ENCODE peak calls at places on chromosomes 7 and 10, in four cellular contexts. P is cardiac muscle cell, I is dorsolateral prefrontal cortex, E is fibroblast of mammary gland. O is an unnamed sample.

GRCh38 chr10:94137747-94138146 is 144.0 kb downstream of the PLCE1 start:
- DNase-seq in P (no peak), I (no peak), E (peak), O (peak)

GRCh38 chr10:126749030-126749655 is 78.7 kb upstream of the C10orf90 start:
- DNase-seq in P (peak), I (peak), E (peak), O (peak)

GRCh38 chr7:81608748-81609382 is 161.0 kb downstream of the HGF start:
- DNase-seq in P (no peak), I (no peak), E (peak), O (peak)

GRCh38 chr7:43302773-43303172 is 190.3 kb downstream of the HECW1 start:
- DNase-seq in P (no peak), I (no peak), E (no peak), O (no peak)

GRCh38 chr10:129788211-129788610 is 175.9 kb downstream of the EBF3 start:
- DNase-seq in P (no peak), I (no peak), E (no peak), O (no peak)

GRCh38 chr7:45921699-45922519 is 837 bp upstream of the IGFBP3 start:
- DNase-seq in P (peak), I (no peak), E (peak), O (peak)

GRCh38 chr10:21078410-21079329 is 181.6 kb upstream of the NEBL start:
- DNase-seq in P (peak), I (peak), E (peak), O (peak)

GRCh38 chr10:73168486-73168844 is 546 bp downstream of the FAM149B1 start:
- DNase-seq in P (no peak), I (no peak), E (no peak), O (peak)

GRCh38 chr7:75729851-75730274 is 8.9 kb downstream of the HIP1 start:
- DNase-seq in P (no peak), I (no peak), E (no peak), O (no peak)

GRCh38 chr10:78428579-78428978 is 394.9 kb downstream of the RPS24 start:
- DNase-seq in P (no peak), I (no peak), E (no peak), O (no peak)

GRCh38 chr10:74967850-74968620 is 141.6 kb downstream of the KAT6B start:
- DNase-seq in P (no peak), I (no peak), E (no peak), O (peak)

GRCh38 chr10:74969530-74969929 is 141.9 kb upstream of the SAMD8 start:
- DNase-seq in P (no peak), I (no peak), E (no peak), O (no peak)

GRCh38 chr10:74973993-74974392 is 137.5 kb upstream of the SAMD8 start:
- DNase-seq in P (no peak), I (no peak), E (no peak), O (no peak)

GRCh38 chr10:74968621-74969019 is 142.2 kb downstream of the KAT6B start:
- DNase-seq in P (no peak), I (no peak), E (no peak), O (no peak)

GRCh38 chr10:74969093-74969492 is 142.4 kb upstream of the SAMD8 start:
- DNase-seq in P (no peak), I (no peak), E (no peak), O (no peak)
- H3K4me3 ChIP-seq in P (no peak), I (no peak), E (no peak), O (no peak)

GRCh38 chr7:91323759-91324158 is 59.5 kb downstream of the FZD1 start:
- DNase-seq in P (no peak), I (no peak), E (no peak), O (no peak)

GRCh38 chr7:91324663-91325062 is 60.4 kb downstream of the FZD1 start:
- DNase-seq in P (no peak), I (no peak), E (no peak), O (no peak)

GRCh38 chr7:91325731-91326130 is 61.5 kb downstream of the FZD1 start:
- DNase-seq in P (no peak), I (no peak), E (peak), O (no peak)

GRCh38 chr7:91327341-91327740 is 63.1 kb downstream of the FZD1 start:
- DNase-seq in P (no peak), I (no peak), E (no peak), O (no peak)

GRCh38 chr7:91326516-91327209 is 62.4 kb downstream of the FZD1 start:
- DNase-seq in P (no peak), I (no peak), E (no peak), O (no peak)
- TF ChIP-seq CTCF in P (no peak), I (no peak), E (no peak), O (no peak)

GRCh38 chr10:58642283-58642682 is 129.6 kb downstream of the BICC1 start:
- DNase-seq in P (no peak), I (no peak), E (peak), O (peak)
- H3K4me3 ChIP-seq in P (no peak), I (no peak), E (no peak), O (no peak)

DNA sequence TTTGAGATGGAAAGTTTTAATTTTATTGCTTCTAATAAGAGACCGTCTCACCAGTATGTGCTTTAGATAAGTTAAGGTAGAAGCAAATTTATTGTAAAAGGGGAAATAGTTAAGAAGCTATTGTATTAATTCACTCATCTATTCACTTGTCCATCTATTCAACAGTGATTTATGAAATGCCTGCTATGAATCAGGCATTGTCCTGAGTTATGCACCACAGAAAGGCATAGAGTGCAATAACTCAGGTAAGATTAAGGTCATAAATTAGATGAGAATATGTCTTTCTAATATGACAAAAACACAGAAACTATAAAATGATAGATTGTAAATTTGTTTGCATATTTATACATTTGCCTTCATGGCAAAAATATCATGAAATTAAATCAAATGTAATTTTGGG is 379.3 kb upstream of the PCDH15 start:
- DNase-seq in P (no peak), I (no peak), E (no peak), O (no peak)
- TF ChIP-seq CTCF in P (no peak), I (no peak), E (no peak), O (no peak)

DNA sequence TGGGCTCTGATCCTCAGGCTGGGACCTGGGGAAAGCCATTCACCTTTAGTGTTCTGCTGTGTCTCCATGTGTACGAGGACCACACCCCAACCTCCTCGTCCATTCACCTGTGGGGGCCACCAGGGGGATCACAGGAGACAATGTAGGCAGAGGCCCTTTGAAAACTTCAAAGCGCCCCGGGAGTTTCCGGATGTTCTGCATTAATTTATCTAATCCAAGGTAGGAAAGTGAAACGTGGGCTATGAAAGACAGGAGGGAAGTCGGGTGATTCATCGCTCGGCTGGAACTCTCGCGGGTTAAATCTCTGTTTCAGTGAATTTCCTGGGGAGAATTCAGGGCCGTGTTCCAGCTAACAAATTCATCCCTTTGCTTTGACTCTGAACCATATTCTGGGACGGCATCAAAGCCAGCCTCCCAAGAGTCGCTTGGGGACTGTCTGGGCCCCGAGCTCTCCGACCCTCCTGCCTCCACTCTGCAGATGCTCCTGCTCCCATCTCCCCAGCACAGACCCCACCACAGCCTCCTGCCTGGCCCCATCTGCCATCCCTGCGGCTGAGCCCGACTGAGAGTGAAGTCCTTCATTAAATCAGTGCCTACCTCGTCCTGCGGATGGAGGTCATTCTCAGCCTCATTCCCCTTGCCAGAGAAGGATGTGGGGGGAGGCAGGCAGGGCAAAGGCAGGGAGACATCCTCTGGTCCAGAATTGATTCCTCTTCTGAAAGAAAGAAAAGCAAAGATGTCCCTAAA is 114.0 kb upstream of the CARD11 start:
- DNase-seq in P (no peak), I (no peak), E (peak), O (peak)
- H3K4me3 ChIP-seq in P (no peak), I (no peak), E (no peak), O (no peak)

GRCh38 chr10:35640474-35640873 is 1.6 kb downstream of the FZD8 start:
- DNase-seq in P (peak), I (peak), E (peak), O (peak)

GRCh38 chr10:35640951-35641429 is 1.1 kb downstream of the FZD8 start:
- DNase-seq in P (peak), I (peak), E (peak), O (peak)

GRCh38 chr10:35638116-35638515 is 4.0 kb downstream of the FZD8 start:
- DNase-seq in P (no peak), I (no peak), E (no peak), O (peak)

GRCh38 chr10:35639021-35639521 is 3.0 kb downstream of the FZD8 start:
- DNase-seq in P (peak), I (no peak), E (no peak), O (peak)

DNA sequence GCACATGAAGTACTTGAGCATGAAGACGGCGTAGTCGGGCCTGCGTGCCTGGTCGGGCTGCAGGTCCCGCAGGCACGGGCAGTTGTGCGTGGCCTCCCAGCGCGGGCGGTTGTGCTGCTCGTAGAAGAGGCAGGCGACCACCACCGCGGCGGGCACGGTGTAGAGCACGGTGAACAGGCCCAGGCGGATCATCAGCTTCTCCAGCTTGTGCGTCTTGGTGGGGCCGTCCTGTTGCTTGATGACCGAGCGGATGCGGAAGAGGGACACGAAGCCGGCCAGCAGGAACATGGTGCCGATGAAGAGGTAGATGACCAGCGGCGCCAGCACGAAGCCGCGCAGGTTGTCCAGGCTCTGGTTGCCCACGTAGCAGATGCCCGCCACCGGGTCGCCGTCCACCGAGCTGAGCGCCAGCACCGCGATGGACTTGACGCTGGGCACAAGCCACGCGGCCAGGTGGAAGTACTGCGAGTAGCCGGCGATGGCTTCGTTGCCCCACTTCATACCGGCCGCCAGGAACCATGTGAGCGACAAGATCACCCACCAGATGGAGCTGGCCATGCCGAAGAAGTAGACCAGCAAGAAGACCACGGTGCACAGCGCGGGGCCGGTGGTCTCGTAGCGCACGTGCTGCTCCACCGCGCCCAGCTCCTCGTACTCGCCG is 2.3 kb downstream of the FZD8 start:
- DNase-seq in P (peak), I (no peak), E (peak), O (peak)
- TF ChIP-seq CTCF in P (no peak), I (no peak), E (peak), O (peak)

GRCh38 chr7:132187869-132188789 is 388.1 kb downstream of the PLXNA4 start:
- DNase-seq in P (no peak), I (no peak), E (no peak), O (no peak)
- H3K4me3 ChIP-seq in P (no peak), I (no peak), E (no peak), O (no peak)

GRCh38 chr10:3131098-3131497 is 41.5 kb downstream of the PITRM1 start:
- DNase-seq in P (no peak), I (no peak), E (peak), O (peak)
- TF ChIP-seq CTCF in P (no peak), I (no peak), E (no peak), O (no peak)

GRCh38 chr10:70144372-70145110 is 2.0 kb downstream of the TYSND1 start:
- DNase-seq in P (no peak), I (no peak), E (no peak), O (no peak)
- H3K4me3 ChIP-seq in P (no peak), I (peak), E (peak), O (peak)

DNA sequence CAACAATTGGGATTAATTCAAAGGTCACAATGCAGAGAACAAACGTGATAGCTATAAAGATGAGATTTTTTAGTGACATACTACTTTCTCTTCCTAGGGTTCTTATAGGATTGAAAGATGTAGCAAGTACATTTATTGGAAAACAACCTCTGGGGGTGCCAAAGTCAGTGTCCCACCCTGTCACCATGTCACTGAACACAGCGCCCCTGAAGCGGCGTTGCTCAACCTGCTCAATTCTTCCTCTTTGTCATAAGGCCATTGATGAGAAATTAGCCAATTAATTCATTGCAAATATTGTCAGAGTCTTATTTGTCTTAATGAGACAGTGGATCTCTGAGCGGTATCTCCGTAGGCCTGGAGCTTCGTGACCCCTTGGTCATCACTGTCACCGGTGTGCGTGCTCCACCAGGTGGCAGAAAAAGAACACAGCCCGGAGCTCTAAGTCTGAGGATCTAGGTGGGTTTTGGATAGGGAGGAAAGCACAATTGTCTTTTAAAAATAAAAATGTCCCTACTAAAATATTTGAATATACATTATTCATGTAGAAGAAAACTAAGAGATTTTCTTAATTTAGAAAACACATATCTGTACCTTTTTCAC is 362.6 kb downstream of the PAXIP1 start:
- DNase-seq in P (peak), I (peak), E (no peak), O (no peak)
- TF ChIP-seq CTCF in P (no peak), I (peak), E (no peak), O (no peak)